ENCODE peak calls at places on chromosome 2, in nine cellular contexts. T is BE2C, X is colonic mucosa, R is vagina, D is lower lobe of right lung, K is ovary, Q is SJSA1, O is mesendoderm, W is adipocyte. G is an unnamed sample.

GRCh38 chr2:96397756-96398525 is 62.4 kb downstream of the NCAPH start:
- DNase-seq in T (no peak), X (no peak), R (no peak), D (no peak), K (no peak), Q (no peak), O (no peak), W (no peak), G (no peak)

GRCh38 chr2:71528749-71529148 is 75.4 kb downstream of the DYSF start:
- DNase-seq in T (no peak), X (no peak), R (no peak), D (no peak), K (no peak), Q (no peak), O (no peak), W (no peak), G (no peak)

GRCh38 chr2:73984922-73985317 is 210 bp downstream of the TET3 start:
- DNase-seq in T (peak; percentile 47), X (peak; percentile 81), R (no peak), D (peak; percentile 74), K (peak; percentile 70), Q (no peak), O (no peak), W (peak; percentile 56), G (peak; percentile 73)

GRCh38 chr2:25342372-25343186 is 854 bp upstream of the DNMT3A start:
- DNase-seq in T (peak; percentile 91), X (peak; percentile 81), R (no peak), D (peak; percentile 87), K (peak; percentile 84), Q (peak; percentile 79), O (peak; percentile 95), W (peak; percentile 95), G (peak; percentile 82)

GRCh38 chr2:24152413-24153197 is 22.2 kb upstream of the FAM228A start:
- DNase-seq in T (no peak), X (no peak), R (no peak), D (no peak), K (no peak), Q (no peak), O (no peak), W (no peak), G (no peak)

GRCh38 chr2:236190674-236191073 is 22.5 kb upstream of the GBX2 start:
- DNase-seq in T (no peak), X (no peak), R (no peak), D (no peak), K (no peak), Q (no peak), O (no peak), W (no peak), G (no peak)

GRCh38 chr2:9346885-9347284 is 76.4 kb downstream of the ITGB1BP1 start:
- DNase-seq in T (no peak), X (no peak), R (no peak), D (no peak), K (no peak), Q (no peak), O (no peak), W (no peak), G (no peak)

GRCh38 chr2:180367831-180368230 is 360.7 kb upstream of the CWC22 start:
- DNase-seq in T (no peak), X (no peak), R (no peak), D (no peak), K (no peak), Q (no peak), O (no peak), W (peak; percentile 62), G (no peak)

GRCh38 chr2:218815244-218815637 is 16.4 kb downstream of the PRKAG3 start:
- DNase-seq in T (no peak), X (no peak), R (no peak), D (no peak), K (no peak), Q (no peak), O (no peak), W (no peak), G (no peak)

GRCh38 chr2:149038442-149039212 is at the start of gene LYPD6B:
- DNase-seq in T (no peak), X (peak; percentile 65), R (no peak), D (peak; percentile 69), K (peak; percentile 20), Q (peak; percentile 56), O (peak; percentile 75), W (peak; percentile 58), G (no peak)

GRCh38 chr2:63465633-63466032 is 122.6 kb downstream of the WDPCP start:
- DNase-seq in T (no peak), X (no peak), R (no peak), D (no peak), K (no peak), Q (no peak), O (no peak), W (peak; percentile 45), G (no peak)

GRCh38 chr2:64779117-64779690 is 125.5 kb upstream of the SERTAD2 start:
- DNase-seq in T (no peak), X (no peak), R (no peak), D (no peak), K (no peak), Q (peak; percentile 35), O (no peak), W (peak; percentile 77), G (peak; percentile 1)

GRCh38 chr2:2910259-2910658 is 467.4 kb downstream of the EIPR1 start:
- DNase-seq in T (no peak), X (no peak), R (no peak), D (no peak), K (no peak), Q (no peak), O (no peak), W (no peak), G (no peak)

GRCh38 chr2:231672617-231673347 is 35.5 kb upstream of the PTMA start:
- DNase-seq in T (peak; percentile 46), X (peak; percentile 89), R (no peak), D (peak; percentile 81), K (peak; percentile 46), Q (peak; percentile 91), O (peak; percentile 93), W (peak; percentile 44), G (no peak)

GRCh38 chr2:178480227-178481181 is at the start of gene PLEKHA3:
- DNase-seq in T (peak; percentile 91), X (peak; percentile 96), R (no peak), D (peak; percentile 98), K (peak; percentile 99), Q (peak; percentile 98), O (peak; percentile 97), W (peak; percentile 99), G (peak; percentile 71)

GRCh38 chr2:178484245-178485041 is 4.2 kb downstream of the PLEKHA3 start:
- DNase-seq in T (peak; percentile 34), X (peak; percentile 33), R (no peak), D (no peak), K (no peak), Q (no peak), O (no peak), W (peak; percentile 48), G (no peak)

GRCh38 chr2:178479758-178480226 is 465 bp upstream of the PLEKHA3 start:
- DNase-seq in T (no peak), X (no peak), R (no peak), D (no peak), K (no peak), Q (no peak), O (no peak), W (peak; percentile 11), G (peak; percentile 15)

GRCh38 chr2:178485356-178485755 is 5.1 kb downstream of the PLEKHA3 start:
- DNase-seq in T (no peak), X (no peak), R (no peak), D (no peak), K (no peak), Q (no peak), O (no peak), W (peak; percentile 63), G (no peak)

DNA sequence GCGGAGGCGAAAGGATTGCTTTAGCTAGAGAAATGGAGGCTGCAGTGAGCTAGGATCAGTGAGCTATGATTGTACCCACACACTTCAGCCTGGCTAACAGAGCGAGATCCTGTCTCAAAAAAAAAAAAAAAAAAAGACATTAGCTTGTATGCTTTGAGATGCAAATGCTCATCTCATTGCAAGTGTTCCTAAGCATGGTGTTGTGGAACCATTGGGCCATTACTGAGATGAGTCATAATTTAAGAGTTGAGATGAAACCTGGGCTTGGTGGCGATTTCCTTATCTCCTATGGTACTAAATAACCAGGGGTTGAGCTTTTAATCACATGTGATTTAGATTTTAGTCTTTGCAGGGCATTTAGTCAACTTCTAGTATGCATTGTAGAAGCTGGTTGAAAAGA is 2.2 kb downstream of the PLEKHA3 start:
- DNase-seq in T (no peak), X (no peak), R (no peak), D (no peak), K (no peak), Q (no peak), O (peak; percentile 32), W (peak; percentile 19), G (no peak)
- H3K4me3 ChIP-seq in T (no peak overlapping the region), X (no peak overlapping the region), R (no peak overlapping the region), D (peak overlapping the region; percentile 71), K (no peak overlapping the region), Q (no peak overlapping the region), O (no peak overlapping the region), W (peak overlapping the region; percentile 98), G (no peak overlapping the region)

GRCh38 chr2:164910091-164910899 is 45.0 kb downstream of the SLC38A11 start:
- DNase-seq in T (peak; percentile 13), X (peak; percentile 49), R (no peak), D (no peak), K (no peak), Q (no peak), O (peak; percentile 63), W (no peak), G (no peak)
- H3K4me1 ChIP-seq in T (no peaks in the 10 kb centered on the region), X (no peaks in the 10 kb centered on the region), R (no peaks in the 10 kb centered on the region), D (peaks cover 36% of the 10 kb centered on the region), K (peaks cover 5% of the 10 kb centered on the region), Q (peaks cover 40% of the 10 kb centered on the region), O (peaks cover 7% of the 10 kb centered on the region), W (peaks cover 14% of the 10 kb centered on the region), G (no peaks in the 10 kb centered on the region)

DNA sequence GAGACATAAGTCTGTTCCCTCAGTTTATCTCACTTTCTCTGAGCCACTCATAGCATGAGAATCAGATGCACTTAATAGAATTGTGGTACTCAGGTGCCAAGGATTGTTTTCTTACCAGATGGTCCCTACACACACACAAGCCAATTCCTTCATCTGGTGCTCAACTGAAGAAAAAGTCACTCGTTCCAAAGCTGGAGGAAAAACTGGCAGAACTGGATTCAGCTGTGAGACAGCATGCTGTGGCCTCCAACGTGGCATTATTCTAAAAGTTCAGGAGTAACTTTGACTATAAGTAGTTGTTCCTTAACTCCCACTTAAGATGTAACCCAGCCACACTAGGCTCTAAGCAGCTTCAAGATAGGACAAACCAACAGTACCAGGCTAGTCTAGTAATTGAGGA is 33.4 kb upstream of the ABCA12 start:
- DNase-seq in T (no peak), X (no peak), R (no peak), D (no peak), K (no peak), Q (no peak), O (no peak), W (no peak), G (no peak)
- H3K4me3 ChIP-seq in T (no peak overlapping the region), X (no peak overlapping the region), R (no peak overlapping the region), D (no peak overlapping the region), K (no peak overlapping the region), Q (no peak overlapping the region), O (no peak overlapping the region), W (no peak overlapping the region), G (no peak overlapping the region)

GRCh38 chr2:234676859-234677450 is 180.1 kb upstream of the ARL4C start:
- DNase-seq in T (no peak), X (no peak), R (no peak), D (no peak), K (no peak), Q (no peak), O (no peak), W (no peak), G (no peak)
- H3K4me1 ChIP-seq in T (no peaks in the 10 kb centered on the region), X (no peaks in the 10 kb centered on the region), R (peaks cover 30% of the 10 kb centered on the region), D (peaks cover 16% of the 10 kb centered on the region), K (peaks cover 2% of the 10 kb centered on the region), Q (peaks cover 92% of the 10 kb centered on the region), O (no peaks in the 10 kb centered on the region), W (peaks cover 56% of the 10 kb centered on the region), G (no peaks in the 10 kb centered on the region)

G was measured in CD4-positive, alpha-beta memory T cell.